ENCODE peak calls at places on chromosomes 16 and 17, in four cellular contexts. V, L, G and C are unnamed samples.

GRCh38 chr17:76252040-76252954 is 12.0 kb upstream of the RNF157 start:
- DNase-seq in V (no peak), L (no peak), G (peak; percentile 94), C (no peak)

GRCh38 chr16:28935924-28936783 is 4.4 kb downstream of the CD19 start:
- DNase-seq in V (peak; percentile 98), L (peak; percentile 78), G (peak; percentile 88), C (no peak)

GRCh38 chr17:61205931-61206330 is 193.7 kb upstream of the TBX2 start:
- DNase-seq in V (no peak), L (no peak), G (no peak), C (no peak)

GRCh38 chr16:75073551-75074414 is 42.8 kb downstream of the LDHD start:
- DNase-seq in V (no peak), L (no peak), G (no peak), C (no peak)

GRCh38 chr17:49848019-49848473 is at the start of gene TAC4:
- DNase-seq in V (no peak), L (no peak), G (no peak), C (no peak)

GRCh38 chr17:66002807-66003206 is 189.1 kb downstream of the CEP112 start:
- DNase-seq in V (no peak), L (no peak), G (no peak), C (no peak)

GRCh38 chr16:59878479-59878878 is 1144.4 kb upstream of the GOT2 start:
- DNase-seq in V (no peak), L (no peak), G (no peak), C (no peak)

GRCh38 chr17:5762191-5762590 is 177.9 kb upstream of the NLRP1 start:
- DNase-seq in V (no peak), L (no peak), G (no peak), C (no peak)

GRCh38 chr16:2152695-2153506 is 2.7 kb upstream of the TRAF7 start:
- DNase-seq in V (peak; percentile 43), L (no peak), G (peak; percentile 38), C (no peak)

GRCh38 chr17:16915752-16916556 is 56.0 kb downstream of the TNFRSF13B start:
- DNase-seq in V (peak; percentile 21), L (peak; percentile 41), G (peak; percentile 32), C (peak; percentile 17)

GRCh38 chr16:75382611-75383010 is 50.7 kb downstream of the CFDP1 start:
- DNase-seq in V (no peak), L (no peak), G (no peak), C (no peak)

GRCh38 chr16:22848451-22848850 is 34.5 kb downstream of the HS3ST2 start:
- DNase-seq in V (no peak), L (no peak), G (no peak), C (no peak)

GRCh38 chr17:13557077-13557476 is 44.7 kb downstream of the HS3ST3A1 start:
- DNase-seq in V (no peak), L (no peak), G (no peak), C (no peak)

GRCh38 chr16:12113581-12114375 is 137.2 kb downstream of the SNX29 start:
- DNase-seq in V (no peak), L (no peak), G (no peak), C (no peak)

GRCh38 chr17:50765454-50766221 is 1.7 kb downstream of the ANKRD40CL start:
- DNase-seq in V (no peak), L (no peak), G (peak; percentile 29), C (peak; percentile 37)

GRCh38 chr16:46712911-46713310 is 23.5 kb downstream of the ORC6 start:
- DNase-seq in V (no peak), L (no peak), G (no peak), C (no peak)

GRCh38 chr17:43936434-43936833 is 5.8 kb downstream of the PPY start:
- DNase-seq in V (no peak), L (no peak), G (no peak), C (no peak)

GRCh38 chr17:44083250-44083849 is 12.8 kb downstream of the G6PC3 start:
- DNase-seq in V (no peak), L (no peak), G (peak; percentile 88), C (no peak)

GRCh38 chr17:1905190-1905919 is 75.5 kb downstream of the RPA1 start:
- DNase-seq in V (no peak), L (no peak), G (peak; percentile 16), C (no peak)

GRCh38 chr17:50830994-50831393 is 4.4 kb upstream of the WFIKKN2 start:
- DNase-seq in V (no peak), L (no peak), G (no peak), C (no peak)

GRCh38 chr17:44959821-44960523 is 8.1 kb downstream of the C1QL1 start:
- DNase-seq in V (no peak), L (no peak), G (no peak), C (no peak)

GRCh38 chr17:81976332-81977210 is 858 bp upstream of the ASPSCR1 start:
- DNase-seq in V (peak; percentile 48), L (no peak), G (no peak), C (no peak)

GRCh38 chr16:27405546-27406451 is 3.8 kb downstream of the IL21R start:
- DNase-seq in V (no peak), L (no peak), G (no peak), C (no peak)

GRCh38 chr16:66549284-66550131 is at the start of gene TK2:
- DNase-seq in V (peak; percentile 85), L (no peak), G (peak; percentile 37), C (no peak)

GRCh38 chr16:79192904-79193303 is 407.6 kb downstream of the MAF start:
- DNase-seq in V (no peak), L (no peak), G (no peak), C (no peak)

GRCh38 chr17:70086468-70086867 is 11.4 kb downstream of the KCNJ16 start:
- DNase-seq in V (no peak), L (no peak), G (no peak), C (no peak)

GRCh38 chr17:18191967-18192366 is 8.3 kb downstream of the ALKBH5 start:
- DNase-seq in V (no peak), L (no peak), G (no peak), C (no peak)

GRCh38 chr16:1638757-1639156 is 26.6 kb downstream of the CRAMP1 start:
- DNase-seq in V (no peak), L (no peak), G (no peak), C (no peak)

GRCh38 chr16:67104061-67104460 is 5.7 kb upstream of the PHAF1 start:
- DNase-seq in V (no peak), L (no peak), G (peak; percentile 68), C (no peak)

GRCh38 chr17:31393749-31394146 is 2.3 kb downstream of the RAB11FIP4 start:
- DNase-seq in V (no peak), L (no peak), G (no peak), C (no peak)

GRCh38 chr17:59046192-59046591 is 60.5 kb downstream of the TRIM37 start:
- DNase-seq in V (no peak), L (no peak), G (no peak), C (no peak)

GRCh38 chr17:59534583-59534982 is 30.8 kb upstream of the DHX40 start:
- DNase-seq in V (no peak), L (no peak), G (peak; percentile 23), C (no peak)

GRCh38 chr17:44307387-44308186 is 814 bp upstream of the RUNDC3A start:
- DNase-seq in V (no peak), L (no peak), G (no peak), C (no peak)

GRCh38 chr17:57655564-57655963 is 89.5 kb downstream of the CCDC182 start:
- DNase-seq in V (no peak), L (no peak), G (no peak), C (no peak)

GRCh38 chr17:61469474-61469873 is 17.3 kb downstream of the TBX4 start:
- DNase-seq in V (no peak), L (no peak), G (no peak), C (no peak)

GRCh38 chr16:2495041-2495440 is 18.7 kb upstream of the ATP6V0C start:
- DNase-seq in V (no peak), L (no peak), G (no peak), C (no peak)

GRCh38 chr17:69761767-69762321 is 313.2 kb upstream of the KCNJ16 start:
- DNase-seq in V (no peak), L (no peak), G (peak; percentile 9), C (no peak)

GRCh38 chr17:73281926-73282325 is 20.2 kb upstream of the CPSF4L start:
- DNase-seq in V (no peak), L (no peak), G (no peak), C (peak; percentile 76)
- TF ChIP-seq CBX5 in V (no peak), L (no peak), G (no peak), C (no peak)

GRCh38 chr16:56279132-56279531 is 87.8 kb downstream of the GNAO1 start:
- DNase-seq in V (no peak), L (no peak), G (no peak), C (no peak)
- TF ChIP-seq CBX5 in V (no peak), L (no peak), G (no peak), C (no peak)

GRCh38 chr16:52634528-52634927 is 87.6 kb upstream of the TOX3 start:
- DNase-seq in V (no peak), L (no peak), G (peak; percentile 37), C (no peak)

GRCh38 chr16:52633230-52633629 is 86.3 kb upstream of the TOX3 start:
- DNase-seq in V (no peak), L (no peak), G (no peak), C (no peak)

GRCh38 chr16:52631711-52632110 is 84.8 kb upstream of the TOX3 start:
- DNase-seq in V (no peak), L (no peak), G (no peak), C (no peak)

GRCh38 chr16:52630711-52631110 is 83.8 kb upstream of the TOX3 start:
- DNase-seq in V (no peak), L (no peak), G (no peak), C (no peak)

GRCh38 chr16:52634101-52634500 is 87.2 kb upstream of the TOX3 start:
- DNase-seq in V (no peak), L (no peak), G (no peak), C (no peak)
- TF ChIP-seq CBX5 in V (no peak), L (no peak), G (no peak), C (no peak)

GRCh38 chr17:64630309-64631223 is 31.5 kb downstream of the SMURF2 start:
- DNase-seq in V (no peak), L (no peak), G (no peak), C (no peak)

GRCh38 chr17:64628641-64629040 is 33.5 kb downstream of the SMURF2 start:
- DNase-seq in V (no peak), L (no peak), G (no peak), C (no peak)

GRCh38 chr17:64634217-64634616 is 27.9 kb downstream of the SMURF2 start:
- DNase-seq in V (no peak), L (no peak), G (no peak), C (no peak)

GRCh38 chr17:64632606-64633005 is 29.5 kb downstream of the SMURF2 start:
- DNase-seq in V (no peak), L (no peak), G (no peak), C (no peak)

DNA sequence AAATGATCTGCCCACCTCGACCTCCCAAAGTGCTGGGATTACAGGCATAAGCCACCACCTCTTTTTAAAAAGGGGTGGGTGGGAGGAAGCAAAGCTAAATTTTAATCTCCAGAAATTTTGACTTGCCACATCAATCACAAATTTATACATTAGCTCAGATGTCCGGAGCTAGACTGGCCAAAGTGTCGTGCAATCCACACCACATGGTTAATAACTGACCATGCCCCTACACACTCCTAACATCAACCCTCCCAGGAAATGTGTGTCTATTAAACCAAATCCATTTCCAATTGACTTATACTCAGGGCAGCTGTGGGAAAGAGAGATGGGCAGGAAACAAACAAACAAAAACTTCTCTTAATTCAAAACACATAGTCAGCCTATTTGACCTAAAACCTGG is 29.9 kb downstream of the SMURF2 start:
- DNase-seq in V (no peak), L (no peak), G (no peak), C (no peak)
- TF ChIP-seq CBX5 in V (no peak), L (no peak), G (no peak), C (no peak)